ENCODE peak calls at places on chromosome 7, in eight cellular contexts. One of them, this sample, is unnamed.

GRCh38 chr7:18693401-18693800 is 197.9 kb downstream of the HDAC9 start:
- DNase-seq in GM18507: no peak
- DNase-seq in EL: peak
- DNase-seq in tibial artery: no peak
- DNase-seq in activated T-helper 1 cell treated with anti-CD3 and anti-CD28 coated beads, Interleukin-12 subunit alpha, Interleukin-12 subunit beta, Interleukin-2, Interleukin-4 antibody, amounts not matched to agents 30 ng/mL and 10 ng/mL and 1 ng/mL, durations not matched to agents 14 hours and 24 hours and 36 hours: no peak
- DNase-seq in SHP77: peak
- DNase-seq in HS-5: peak
- DNase-seq in COR-L47: no peak
- DNase-seq in this sample: peak

GRCh38 chr7:74182453-74183090 is 8.4 kb downstream of the EIF4H start:
- DNase-seq in GM18507: no peak
- DNase-seq in EL: no peak
- DNase-seq in tibial artery: no peak
- DNase-seq in activated T-helper 1 cell treated with anti-CD3 and anti-CD28 coated beads, Interleukin-12 subunit alpha, Interleukin-12 subunit beta, Interleukin-2, Interleukin-4 antibody, amounts not matched to agents 30 ng/mL and 10 ng/mL and 1 ng/mL, durations not matched to agents 14 hours and 24 hours and 36 hours: no peak
- DNase-seq in SHP77: no peak
- DNase-seq in HS-5: no peak
- DNase-seq in COR-L47: no peak
- DNase-seq in this sample: no peak

GRCh38 chr7:1950623-1951523 is 280.8 kb downstream of the ELFN1 start:
- DNase-seq in GM18507: no peak
- DNase-seq in EL: no peak
- DNase-seq in tibial artery: no peak
- DNase-seq in activated T-helper 1 cell treated with anti-CD3 and anti-CD28 coated beads, Interleukin-12 subunit alpha, Interleukin-12 subunit beta, Interleukin-2, Interleukin-4 antibody, amounts not matched to agents 30 ng/mL and 10 ng/mL and 1 ng/mL, durations not matched to agents 14 hours and 24 hours and 36 hours: no peak
- DNase-seq in SHP77: peak
- DNase-seq in HS-5: no peak
- DNase-seq in COR-L47: peak
- DNase-seq in this sample: no peak

GRCh38 chr7:100516135-100516812 is 22.7 kb upstream of the AGFG2 start:
- DNase-seq in GM18507: peak
- DNase-seq in EL: peak
- DNase-seq in tibial artery: peak
- DNase-seq in activated T-helper 1 cell treated with anti-CD3 and anti-CD28 coated beads, Interleukin-12 subunit alpha, Interleukin-12 subunit beta, Interleukin-2, Interleukin-4 antibody, amounts not matched to agents 30 ng/mL and 10 ng/mL and 1 ng/mL, durations not matched to agents 14 hours and 24 hours and 36 hours: peak
- DNase-seq in SHP77: no peak
- DNase-seq in HS-5: peak
- DNase-seq in COR-L47: no peak
- DNase-seq in this sample: peak

GRCh38 chr7:151087247-151088018 is 1.2 kb downstream of the AGAP3 start:
- DNase-seq in GM18507: no peak
- DNase-seq in EL: peak
- DNase-seq in tibial artery: peak
- DNase-seq in activated T-helper 1 cell treated with anti-CD3 and anti-CD28 coated beads, Interleukin-12 subunit alpha, Interleukin-12 subunit beta, Interleukin-2, Interleukin-4 antibody, amounts not matched to agents 30 ng/mL and 10 ng/mL and 1 ng/mL, durations not matched to agents 14 hours and 24 hours and 36 hours: no peak
- DNase-seq in SHP77: peak
- DNase-seq in HS-5: no peak
- DNase-seq in COR-L47: peak
- DNase-seq in this sample: peak

GRCh38 chr7:67413670-67414069 is 417.0 kb downstream of the TYW1 start:
- DNase-seq in GM18507: no peak
- DNase-seq in EL: no peak
- DNase-seq in tibial artery: no peak
- DNase-seq in activated T-helper 1 cell treated with anti-CD3 and anti-CD28 coated beads, Interleukin-12 subunit alpha, Interleukin-12 subunit beta, Interleukin-2, Interleukin-4 antibody, amounts not matched to agents 30 ng/mL and 10 ng/mL and 1 ng/mL, durations not matched to agents 14 hours and 24 hours and 36 hours: no peak
- DNase-seq in SHP77: peak
- DNase-seq in HS-5: no peak
- DNase-seq in COR-L47: peak
- DNase-seq in this sample: no peak

GRCh38 chr7:151802469-151802846 is 74.5 kb downstream of the PRKAG2 start:
- DNase-seq in GM18507: no peak
- DNase-seq in EL: no peak
- DNase-seq in tibial artery: no peak
- DNase-seq in activated T-helper 1 cell treated with anti-CD3 and anti-CD28 coated beads, Interleukin-12 subunit alpha, Interleukin-12 subunit beta, Interleukin-2, Interleukin-4 antibody, amounts not matched to agents 30 ng/mL and 10 ng/mL and 1 ng/mL, durations not matched to agents 14 hours and 24 hours and 36 hours: no peak
- DNase-seq in SHP77: no peak
- DNase-seq in HS-5: no peak
- DNase-seq in COR-L47: no peak
- DNase-seq in this sample: no peak

GRCh38 chr7:126495001-126495400 is 757.7 kb downstream of the GRM8 start:
- DNase-seq in GM18507: no peak
- DNase-seq in EL: no peak
- DNase-seq in tibial artery: no peak
- DNase-seq in activated T-helper 1 cell treated with anti-CD3 and anti-CD28 coated beads, Interleukin-12 subunit alpha, Interleukin-12 subunit beta, Interleukin-2, Interleukin-4 antibody, amounts not matched to agents 30 ng/mL and 10 ng/mL and 1 ng/mL, durations not matched to agents 14 hours and 24 hours and 36 hours: no peak
- DNase-seq in SHP77: no peak
- DNase-seq in HS-5: no peak
- DNase-seq in COR-L47: no peak
- DNase-seq in this sample: no peak

GRCh38 chr7:157622000-157622399 is 285.2 kb downstream of the DNAJB6 start:
- DNase-seq in GM18507: no peak
- DNase-seq in EL: no peak
- DNase-seq in tibial artery: no peak
- DNase-seq in activated T-helper 1 cell treated with anti-CD3 and anti-CD28 coated beads, Interleukin-12 subunit alpha, Interleukin-12 subunit beta, Interleukin-2, Interleukin-4 antibody, amounts not matched to agents 30 ng/mL and 10 ng/mL and 1 ng/mL, durations not matched to agents 14 hours and 24 hours and 36 hours: no peak
- DNase-seq in SHP77: no peak
- DNase-seq in HS-5: no peak
- DNase-seq in COR-L47: no peak
- DNase-seq in this sample: no peak

GRCh38 chr7:127979728-127980126 is 51.5 kb downstream of the LRRC4 start:
- DNase-seq in GM18507: no peak
- DNase-seq in EL: peak
- DNase-seq in tibial artery: no peak
- DNase-seq in activated T-helper 1 cell treated with anti-CD3 and anti-CD28 coated beads, Interleukin-12 subunit alpha, Interleukin-12 subunit beta, Interleukin-2, Interleukin-4 antibody, amounts not matched to agents 30 ng/mL and 10 ng/mL and 1 ng/mL, durations not matched to agents 14 hours and 24 hours and 36 hours: no peak
- DNase-seq in SHP77: no peak
- DNase-seq in HS-5: no peak
- DNase-seq in COR-L47: no peak
- DNase-seq in this sample: peak

GRCh38 chr7:74364061-74364460 is 74.9 kb downstream of the CLIP2 start:
- DNase-seq in GM18507: no peak
- DNase-seq in EL: no peak
- DNase-seq in tibial artery: no peak
- DNase-seq in activated T-helper 1 cell treated with anti-CD3 and anti-CD28 coated beads, Interleukin-12 subunit alpha, Interleukin-12 subunit beta, Interleukin-2, Interleukin-4 antibody, amounts not matched to agents 30 ng/mL and 10 ng/mL and 1 ng/mL, durations not matched to agents 14 hours and 24 hours and 36 hours: no peak
- DNase-seq in SHP77: peak
- DNase-seq in HS-5: no peak
- DNase-seq in COR-L47: no peak
- DNase-seq in this sample: no peak

This sample was measured in mesenchymal stem cell.